ENCODE peak calls at places on chromosomes 16 and 17, in nine cellular contexts. R is NCI-H345; G is T-helper 9 cell; Q is transverse colon; W is effector memory CD4-positive, alpha-beta T cell; L is activated T-helper 1 cell treated with anti-CD3 and anti-CD28 coated beads, Interleukin-2, amount 50 U/mL, for 16 hours; M is mucosa of descending colon; A is RWPE1; S is germinal center. Y is an unnamed sample.

GRCh38 chr16:4314532-4315184 is 1.2 kb upstream of the GLIS2 start:
- DNase-seq in L (no peak), W (no peak), G (no peak), M (no peak), S (no peak), R (peak; percentile 33), A (no peak), Q (no peak), Y (no peak)

GRCh38 chr17:50060951-50061712 is 5.2 kb downstream of the ITGA3 start:
- DNase-seq in M (peak; percentile 73), R (no peak), G (no peak), L (no peak), Q (peak; percentile 73), S (no peak), A (peak; percentile 77), W (no peak), Y (no peak)

GRCh38 chr16:11159189-11159588 is 96.8 kb downstream of the SOCS1 start:
- DNase-seq in A (no peak), S (no peak), M (no peak), Q (no peak), R (no peak), W (no peak), L (no peak), G (no peak), Y (no peak)

GRCh38 chr16:87499189-87499486 is 6.3 kb upstream of the ZCCHC14 start:
- DNase-seq in W (no peak), S (no peak), L (no peak), G (no peak), A (no peak), Q (no peak), R (no peak), M (no peak), Y (no peak)

GRCh38 chr17:352421-353212 is at the start of gene RPH3AL:
- DNase-seq in S (no peak), L (no peak), R (peak; percentile 29), W (no peak), M (peak; percentile 85), G (no peak), A (no peak), Q (peak; percentile 80), Y (no peak)

GRCh38 chr17:80743181-80743771 is 198.6 kb downstream of the RPTOR start:
- DNase-seq in G (no peak), S (no peak), A (no peak), M (no peak), L (no peak), W (no peak), Q (no peak), R (no peak), Y (no peak)

GRCh38 chr17:78390241-78391050 is 12.0 kb downstream of the PGS1 start:
- DNase-seq in G (no peak), A (no peak), M (no peak), S (no peak), W (no peak), R (no peak), Q (no peak), L (no peak), Y (no peak)

GRCh38 chr17:38875477-38876080 is 5.7 kb downstream of the LASP1 start:
- DNase-seq in W (no peak), M (peak; percentile 10), Q (no peak), A (no peak), S (no peak), L (no peak), R (no peak), G (no peak), Y (no peak)

GRCh38 chr17:60577147-60577925 is 22.7 kb upstream of the PPM1D start:
- DNase-seq in G (no peak), L (no peak), R (no peak), S (no peak), A (no peak), Q (peak; percentile 25), W (no peak), M (no peak), Y (peak; percentile 12)

GRCh38 chr17:7721612-7722011 is 4.1 kb downstream of the DNAH2 start:
- DNase-seq in L (no peak), M (no peak), A (no peak), R (no peak), G (no peak), S (no peak), Q (no peak), W (no peak), Y (no peak)

GRCh38 chr17:63474174-63474913 is 2.5 kb upstream of the ACE start:
- DNase-seq in Q (peak; percentile 62), G (no peak), M (no peak), S (no peak), R (no peak), L (no peak), W (no peak), A (no peak), Y (peak; percentile 31)

GRCh38 chr17:55710829-55711496 is 11.7 kb downstream of the TMEM100 start:
- DNase-seq in W (no peak), L (no peak), M (no peak), G (no peak), A (no peak), Q (no peak), R (peak; percentile 66), S (no peak), Y (no peak)